ENCODE peak calls at places on chromosome 14, in five cellular contexts. K is AG08395; R is Ammon's horn; Y is stimulated activated CD4-positive, alpha-beta T cell treated with anti-CD3 and anti-CD28 coated beads, Interleukin-1b, Interleukin-23, amount 100 ng/mL, for 24 hours; Q is activated CD4-positive, CD25-positive, alpha-beta regulatory T cell. N is an unnamed sample.

GRCh38 chr14:103386632-103387329 is 1.6 kb downstream of the MARK3 start:
- DNase-seq in K (peak), Q (no peak), R (no peak), Y (no peak), N (no peak)

GRCh38 chr14:103748539-103748867 is 32.9 kb downstream of the ZFYVE21 start:
- DNase-seq in Y (peak), K (no peak), R (no peak), Q (peak), N (peak)

GRCh38 chr14:23376477-23377200 is at the start of gene CMTM5:
- DNase-seq in Y (no peak), Q (no peak), R (peak), K (no peak), N (no peak)

GRCh38 chr14:68794130-68794855 is 1.4 kb upstream of the ZFP36L1 start:
- DNase-seq in K (peak), R (peak), Y (no peak), Q (peak), N (peak)

GRCh38 chr14:75864352-75864751 is 117.4 kb downstream of the TGFB3 start:
- DNase-seq in K (peak), Y (no peak), Q (no peak), R (no peak), N (no peak)

GRCh38 chr14:87133073-87133815 is 859.7 kb downstream of the GALC start:
- DNase-seq in Y (no peak), K (peak), R (no peak), Q (no peak), N (no peak)

GRCh38 chr14:24848427-24848826 is 201.5 kb downstream of the STXBP6 start:
- DNase-seq in R (peak), Y (no peak), K (peak), Q (no peak), N (no peak)

GRCh38 chr14:71961972-71962371 is 29.7 kb downstream of the RGS6 start:
- DNase-seq in Q (no peak), R (no peak), Y (no peak), K (no peak), N (no peak)

GRCh38 chr14:103542545-103543088 is 13.6 kb downstream of the TRMT61A start:
- DNase-seq in Y (no peak), R (peak), K (peak), Q (no peak), N (no peak)

GRCh38 chr14:37559386-37559785 is 35.7 kb downstream of the FOXA1 start:
- DNase-seq in Q (no peak), R (no peak), Y (no peak), K (no peak), N (no peak)

GRCh38 chr14:98252819-98253218 is 1019.2 kb downstream of the BCL11B start:
- DNase-seq in Q (no peak), Y (no peak), R (no peak), K (no peak), N (no peak)

GRCh38 chr14:68033533-68033932 is 214.0 kb downstream of the RAD51B start:
- DNase-seq in R (no peak), K (no peak), Y (no peak), Q (no peak), N (no peak)

GRCh38 chr14:58297412-58297761 is 968 bp upstream of the ARID4A start:
- DNase-seq in R (no peak), K (no peak), Q (no peak), Y (no peak), N (no peak)

GRCh38 chr14:52987514-52987913 is 36.7 kb upstream of the FERMT2 start:
- DNase-seq in Q (no peak), K (no peak), R (no peak), Y (no peak), N (no peak)

GRCh38 chr14:51386983-51387730 is 147.1 kb downstream of the TMX1 start:
- DNase-seq in R (no peak), Y (no peak), K (peak), Q (no peak), N (no peak)

GRCh38 chr14:101082036-101082435 is 178.5 kb upstream of the RTL1 start:
- DNase-seq in K (no peak), Q (no peak), R (no peak), Y (no peak), N (no peak)

GRCh38 chr14:93025055-93025454 is 90.7 kb downstream of the ITPK1 start:
- DNase-seq in K (no peak), R (no peak), Q (no peak), Y (no peak), N (peak)

GRCh38 chr14:20184181-20184580 is 6.5 kb upstream of the OR11G2 start:
- DNase-seq in Y (no peak), K (no peak), R (no peak), Q (no peak), N (no peak)

GRCh38 chr14:104582005-104582404 is 2.4 kb downstream of the C14orf180 start:
- DNase-seq in K (no peak), Y (no peak), R (no peak), Q (no peak), N (no peak)

GRCh38 chr14:101101456-101102056 is 198.0 kb upstream of the RTL1 start:
- DNase-seq in R (no peak), K (no peak), Y (no peak), Q (no peak), N (no peak)

GRCh38 chr14:33617154-33617553 is 333.7 kb downstream of the EGLN3 start:
- DNase-seq in R (no peak), Q (no peak), Y (no peak), K (peak), N (no peak)

GRCh38 chr14:31932675-31933074 is 144.4 kb upstream of the ARHGAP5 start:
- DNase-seq in Q (no peak), Y (no peak), R (no peak), K (no peak), N (no peak)

GRCh38 chr14:29144598-29144997 is 378.0 kb downstream of the FOXG1 start:
- DNase-seq in K (peak), R (peak), Q (no peak), Y (no peak), N (no peak)

GRCh38 chr14:74508292-74508731 is 14.7 kb downstream of the ISCA2 start:
- DNase-seq in Y (no peak), R (no peak), Q (no peak), K (no peak), N (no peak)

GRCh38 chr14:59161571-59162175 is 26.8 kb upstream of the DAAM1 start:
- DNase-seq in Q (no peak), R (peak), K (peak), Y (no peak), N (peak)

GRCh38 chr14:90520326-90520725 is 123.5 kb downstream of the CALM1 start:
- DNase-seq in Q (no peak), R (no peak), K (no peak), Y (no peak), N (no peak)

GRCh38 chr14:79543966-79544365 is 667.3 kb downstream of the DIO2 start:
- DNase-seq in R (no peak), Y (no peak), Q (no peak), K (no peak), N (no peak)

GRCh38 chr14:64506751-64507150 is 2.2 kb downstream of the ZBTB1 start:
- DNase-seq in K (no peak), Y (no peak), Q (no peak), R (no peak), N (no peak)

GRCh38 chr14:103723176-103724081 is 7.8 kb downstream of the ZFYVE21 start:
- DNase-seq in R (peak), Y (no peak), K (peak), Q (no peak), N (no peak)